ENCODE peak calls at places on chromosome 18, in four cellular contexts. A, P, G and S are unnamed samples.

GRCh38 chr18:56431551-56431950 is 206.8 kb downstream of the TXNL1 start:
- DNase-seq in A (no peak), P (no peak), G (no peak), S (no peak)

GRCh38 chr18:75376004-75376403 is 51.5 kb downstream of the SMIM21 start:
- DNase-seq in A (no peak), P (no peak), G (no peak), S (no peak)

GRCh38 chr18:28594034-28594433 is 417.1 kb upstream of the CDH2 start:
- DNase-seq in A (no peak), P (no peak), G (no peak), S (no peak)

GRCh38 chr18:43805646-43806194 is 528.4 kb upstream of the SYT4 start:
- DNase-seq in A (no peak), P (no peak), G (no peak), S (no peak)

GRCh38 chr18:32896781-32897547 is 124.1 kb upstream of the KLHL14 start:
- DNase-seq in A (no peak), P (no peak), G (no peak), S (no peak)

GRCh38 chr18:10010611-10011015 is 96.8 kb downstream of the VAPA start:
- DNase-seq in A (no peak), P (peak; percentile 67), G (peak; percentile 56), S (peak; percentile 54)

GRCh38 chr18:76959605-76960004 is 137.2 kb downstream of the ZNF236 start:
- DNase-seq in A (no peak), P (no peak), G (no peak), S (no peak)

GRCh38 chr18:58572680-58573079 is 56.2 kb downstream of the ALPK2 start:
- DNase-seq in A (no peak), P (no peak), G (no peak), S (no peak)

GRCh38 chr18:6044773-6045172 is 149.5 kb upstream of the TMEM200C start:
- DNase-seq in A (no peak), P (no peak), G (no peak), S (no peak)

GRCh38 chr18:41075212-41075611 is 879.8 kb upstream of the PIK3C3 start:
- DNase-seq in A (no peak), P (no peak), G (no peak), S (no peak)

GRCh38 chr18:7743256-7743655 is 176.1 kb downstream of the PTPRM start:
- DNase-seq in A (no peak), P (no peak), G (no peak), S (no peak)

GRCh38 chr18:811192-812122 is 585 bp downstream of the YES1 start:
- DNase-seq in A (no peak), P (no peak), G (peak; percentile 56), S (peak; percentile 41)

GRCh38 chr18:79470547-79470946 is 74.8 kb downstream of the NFATC1 start:
- DNase-seq in A (no peak), P (no peak), G (no peak), S (no peak)

GRCh38 chr18:30175061-30175574 is 867.4 kb downstream of the DSC3 start:
- DNase-seq in A (no peak), P (no peak), G (no peak), S (no peak)

GRCh38 chr18:46477425-46478011 is 179.5 kb downstream of the LOXHD1 start:
- DNase-seq in A (no peak), P (no peak), G (no peak), S (no peak)

GRCh38 chr18:74328196-74328595 is 12.6 kb downstream of the C18orf63 start:
- DNase-seq in A (no peak), P (no peak), G (no peak), S (no peak)

GRCh38 chr18:48803951-48804855 is 146.6 kb downstream of the SMAD7 start:
- DNase-seq in A (no peak), P (peak; percentile 26), G (peak; percentile 5), S (no peak)

GRCh38 chr18:67151366-67151765 is 365.2 kb downstream of the DSEL start:
- DNase-seq in A (no peak), P (no peak), G (no peak), S (no peak)

GRCh38 chr18:8333961-8334360 is 275.3 kb upstream of the RAB12 start:
- DNase-seq in A (no peak), P (no peak), G (no peak), S (no peak)

GRCh38 chr18:22412502-22412901 is 5.2 kb downstream of the CTAGE1 start:
- DNase-seq in A (no peak), P (no peak), G (no peak), S (no peak)

GRCh38 chr18:12046751-12047335 is 46.8 kb upstream of the ANKRD62 start:
- DNase-seq in A (peak; percentile 9), P (no peak), G (no peak), S (no peak)

GRCh38 chr18:39571511-39571910 is 2005.9 kb upstream of the CELF4 start:
- DNase-seq in A (no peak), P (no peak), G (no peak), S (no peak)

GRCh38 chr18:28777756-28778155 is 600.8 kb upstream of the CDH2 start:
- DNase-seq in A (no peak), P (no peak), G (no peak), S (no peak)

GRCh38 chr18:524496-524895 is 24.0 kb upstream of the COLEC12 start:
- DNase-seq in A (no peak), P (no peak), G (no peak), S (no peak)

GRCh38 chr18:38751897-38752296 is 1186.3 kb upstream of the CELF4 start:
- DNase-seq in A (no peak), P (peak; percentile 60), G (no peak), S (no peak)

GRCh38 chr18:59631583-59632181 is 65.5 kb downstream of the CCBE1 start:
- DNase-seq in A (no peak), P (no peak), G (no peak), S (no peak)

GRCh38 chr18:27750014-27750413 is 426.9 kb downstream of the CDH2 start:
- DNase-seq in A (no peak), P (no peak), G (no peak), S (no peak)

GRCh38 chr18:79798999-79799370 is 1.2 kb downstream of the KCNG2 start:
- DNase-seq in A (no peak), P (no peak), G (no peak), S (no peak)

GRCh38 chr18:48833701-48834394 is 116.9 kb downstream of the SMAD7 start:
- DNase-seq in A (peak; percentile 81), P (peak; percentile 26), G (peak; percentile 61), S (no peak)

GRCh38 chr18:58544616-58545337 is 84.1 kb downstream of the ALPK2 start:
- DNase-seq in A (no peak), P (no peak), G (no peak), S (no peak)

GRCh38 chr18:23970161-23971153 is 44.1 kb upstream of the TTC39C start:
- DNase-seq in A (peak; percentile 55), P (no peak), G (no peak), S (no peak)

GRCh38 chr18:70334728-70335329 is 46.0 kb downstream of the SOCS6 start:
- DNase-seq in A (no peak), P (no peak), G (no peak), S (no peak)

GRCh38 chr18:44651453-44651852 is 29.2 kb upstream of the SETBP1 start:
- DNase-seq in A (no peak), P (no peak), G (no peak), S (peak; percentile 38)